ENCODE peak calls at places on chromosomes 5 and 9, in eight cellular contexts. U, O, C, G, H, X, K and R are unnamed samples.

GRCh38 chr5:143121135-143121474 is 282.4 kb downstream of the NR3C1 start:
- DNase-seq in U (no peak), O (no peak), C (no peak), G (no peak), H (no peak), X (no peak), K (no peak), R (no peak)

GRCh38 chr9:130239741-130240241 is 25.8 kb upstream of the HMCN2 start:
- DNase-seq in U (no peak), O (peak; percentile 71), C (peak; percentile 40), G (no peak), H (no peak), X (peak; percentile 13), K (no peak), R (no peak)

GRCh38 chr5:52809884-52810283 is 22.2 kb downstream of the ITGA1 start:
- DNase-seq in U (peak; percentile 61), O (no peak), C (no peak), G (no peak), H (no peak), X (no peak), K (no peak), R (no peak)

GRCh38 chr5:181035991-181036815 is 3.9 kb upstream of the BTNL9 start:
- DNase-seq in U (no peak), O (peak; percentile 57), C (no peak), G (no peak), H (no peak), X (no peak), K (no peak), R (no peak)

GRCh38 chr5:126680215-126680817 is 79.6 kb downstream of the PHAX start:
- DNase-seq in U (peak; percentile 41), O (no peak), C (no peak), G (peak; percentile 56), H (peak; percentile 12), X (peak; percentile 71), K (peak; percentile 28), R (no peak)

GRCh38 chr9:81314525-81314924 is 374.8 kb downstream of the TLE1 start:
- DNase-seq in U (no peak), O (no peak), C (no peak), G (no peak), H (no peak), X (no peak), K (no peak), R (no peak)

GRCh38 chr9:71384343-71384742 is 262.9 kb upstream of the TRPM3 start:
- DNase-seq in U (no peak), O (no peak), C (no peak), G (no peak), H (no peak), X (no peak), K (no peak), R (no peak)

GRCh38 chr9:38644601-38645000 is 24.2 kb upstream of the ANKRD18A start:
- DNase-seq in U (no peak), O (no peak), C (no peak), G (no peak), H (no peak), X (no peak), K (no peak), R (no peak)

GRCh38 chr9:92658176-92658575 is 11.8 kb downstream of the IPPK start:
- DNase-seq in U (no peak), O (peak; percentile 64), C (no peak), G (no peak), H (no peak), X (no peak), K (no peak), R (no peak)